ENCODE peak calls at places on chromosomes 11 and 22, in eight cellular contexts. X is SK-N-SH, I is HCT116, D is breast epithelium, N is stomach, Q is transverse colon, C is esophagus muscularis mucosa, L is Panc1. E is an unnamed sample. For H3K4me1, the result is how much of the 10 kb centered on the place peaks cover.

GRCh38 chr22:44972363-44973083 is 37.3 kb downstream of the PHF21B start:
- DNase-seq in X (no peak), I (no peak), D (peak), N (no peak), Q (peak), C (no peak), L (no peak), E (peak)

GRCh38 chr22:32175751-32176644 is 16.9 kb upstream of the C22orf42 start:
- DNase-seq in X (peak), I (no peak), D (no peak), N (no peak), Q (no peak), C (no peak), L (no peak), E (no peak)

GRCh38 chr11:113314389-113315301 is at the start of gene TTC12:
- DNase-seq in X (peak), I (peak), D (peak), N (peak), Q (peak), C (peak), L (peak), E (peak)

GRCh38 chr22:45053571-45053970 is 43.8 kb upstream of the PHF21B start:
- DNase-seq in X (no peak), I (no peak), D (no peak), N (no peak), Q (no peak), C (no peak), L (no peak), E (no peak)

GRCh38 chr11:15577519-15577918 is 462.8 kb downstream of the INSC start:
- DNase-seq in X (no peak), I (no peak), D (no peak), N (no peak), Q (no peak), C (no peak), L (no peak), E (no peak)

GRCh38 chr11:93219440-93219839 is 21.6 kb upstream of the SLC36A4 start:
- DNase-seq in X (no peak), I (no peak), D (no peak), N (no peak), Q (no peak), C (no peak), L (no peak), E (no peak)

GRCh38 chr11:68976563-68976962 is 4.2 kb downstream of the MRGPRD start:
- DNase-seq in X (no peak), I (no peak), D (no peak), N (no peak), Q (peak), C (no peak), L (no peak), E (no peak)

GRCh38 chr11:124276081-124276480 is 19.9 kb downstream of the OR8G5 start:
- DNase-seq in X (no peak), I (no peak), D (no peak), N (no peak), Q (no peak), C (no peak), L (no peak), E (no peak)

GRCh38 chr11:101458161-101458560 is 125.6 kb downstream of the TRPC6 start:
- DNase-seq in X (no peak), I (no peak), D (no peak), N (no peak), Q (no peak), C (no peak), L (no peak), E (no peak)

GRCh38 chr11:64810891-64811272 is 531 bp upstream of the MEN1 start:
- DNase-seq in X (no peak), I (no peak), D (no peak), N (peak), Q (peak), C (no peak), L (no peak), E (no peak)

GRCh38 chr22:40668611-40669390 is 10.5 kb upstream of the MCHR1 start:
- DNase-seq in X (no peak), I (peak), D (no peak), N (no peak), Q (no peak), C (no peak), L (no peak), E (no peak)

GRCh38 chr11:57407521-57407920 is 17.1 kb upstream of the PRG2 start:
- DNase-seq in X (no peak), I (no peak), D (no peak), N (no peak), Q (no peak), C (no peak), L (no peak), E (no peak)

GRCh38 chr22:19085233-19086043 is 36.8 kb downstream of the DGCR2 start:
- DNase-seq in X (peak), I (no peak), D (no peak), N (no peak), Q (no peak), C (no peak), L (no peak), E (no peak)

GRCh38 chr11:75499423-75500305 is 26.1 kb downstream of the GDPD5 start:
- DNase-seq in X (no peak), I (no peak), D (peak), N (no peak), Q (peak), C (no peak), L (no peak), E (no peak)

GRCh38 chr11:114346709-114347141 is 50.5 kb downstream of the NNMT start:
- DNase-seq in X (no peak), I (no peak), D (no peak), N (no peak), Q (no peak), C (no peak), L (no peak), E (no peak)

GRCh38 chr11:66158156-66158555 is 88.1 kb downstream of the PACS1 start:
- DNase-seq in X (no peak), I (no peak), D (no peak), N (no peak), Q (no peak), C (no peak), L (no peak), E (no peak)

GRCh38 chr11:66159585-66159984 is 89.5 kb downstream of the PACS1 start:
- DNase-seq in X (peak), I (no peak), D (no peak), N (no peak), Q (no peak), C (no peak), L (no peak), E (no peak)

GRCh38 chr11:66155387-66156073 is 85.5 kb downstream of the PACS1 start:
- DNase-seq in X (no peak), I (no peak), D (no peak), N (no peak), Q (no peak), C (no peak), L (no peak), E (no peak)

GRCh38 chr11:66154109-66154508 is 84.0 kb downstream of the PACS1 start:
- DNase-seq in X (no peak), I (no peak), D (no peak), N (no peak), Q (no peak), C (no peak), L (no peak), E (no peak)

DNA sequence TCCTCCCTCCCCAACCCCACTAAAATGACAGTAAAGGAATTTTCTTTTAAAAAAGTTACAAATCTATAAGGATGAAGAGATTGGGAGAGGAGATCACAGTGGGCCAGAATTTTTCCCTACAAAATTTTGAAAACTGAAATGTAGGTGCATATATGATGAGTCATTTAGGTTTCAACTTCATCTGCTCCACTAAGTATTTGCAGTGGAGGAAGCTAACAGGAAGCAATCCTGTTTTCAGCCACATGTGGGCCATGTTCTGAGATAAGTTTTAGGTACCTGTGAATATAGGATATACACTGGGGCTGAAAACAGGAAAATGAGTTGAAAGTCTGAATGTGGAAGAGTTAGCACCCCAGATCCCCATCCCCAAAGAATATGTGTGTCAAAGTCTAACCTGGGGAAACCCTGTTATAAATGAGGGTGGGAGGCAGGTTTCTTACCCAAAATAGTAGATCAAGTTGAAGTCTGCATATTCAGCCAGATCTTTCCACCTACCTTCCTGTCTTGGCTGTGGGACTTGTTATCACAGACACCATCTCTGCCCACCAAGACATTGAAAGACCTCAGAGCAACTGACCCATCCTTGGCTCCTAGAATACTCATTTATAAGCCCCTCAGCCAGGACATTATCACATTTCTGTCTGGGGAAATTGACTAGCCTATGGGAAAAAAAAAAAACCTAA is 87.3 kb downstream of the PACS1 start:
- DNase-seq in X (no peak), I (no peak), D (no peak), N (no peak), Q (no peak), C (no peak), L (no peak), E (no peak)
- TF ChIP-seq CTCF in X (no peak), I (no peak), D (no peak), N (no peak), Q (no peak), C (no peak), L (no peak), E (no peak)

GRCh38 chr11:1239596-1240205 is 16.8 kb downstream of the MUC5B start:
- DNase-seq in X (no peak), I (no peak), D (no peak), N (no peak), Q (no peak), C (no peak), L (no peak), E (no peak)
- H3K4me1 ChIP-seq in X (under half), I (under half), D (under half), N (under half), Q (under half), C (under half), L (under half), E (under half)

GRCh38 chr11:3710485-3711259 is 39.5 kb upstream of the CHRNA10 start:
- DNase-seq in X (no peak), I (no peak), D (no peak), N (no peak), Q (no peak), C (no peak), L (no peak), E (no peak)
- TF ChIP-seq POLR2AphosphoS5 in X (no peak), I (no peak), D (no peak), N (no peak), Q (no peak), C (no peak), L (no peak), E (no peak)

DNA sequence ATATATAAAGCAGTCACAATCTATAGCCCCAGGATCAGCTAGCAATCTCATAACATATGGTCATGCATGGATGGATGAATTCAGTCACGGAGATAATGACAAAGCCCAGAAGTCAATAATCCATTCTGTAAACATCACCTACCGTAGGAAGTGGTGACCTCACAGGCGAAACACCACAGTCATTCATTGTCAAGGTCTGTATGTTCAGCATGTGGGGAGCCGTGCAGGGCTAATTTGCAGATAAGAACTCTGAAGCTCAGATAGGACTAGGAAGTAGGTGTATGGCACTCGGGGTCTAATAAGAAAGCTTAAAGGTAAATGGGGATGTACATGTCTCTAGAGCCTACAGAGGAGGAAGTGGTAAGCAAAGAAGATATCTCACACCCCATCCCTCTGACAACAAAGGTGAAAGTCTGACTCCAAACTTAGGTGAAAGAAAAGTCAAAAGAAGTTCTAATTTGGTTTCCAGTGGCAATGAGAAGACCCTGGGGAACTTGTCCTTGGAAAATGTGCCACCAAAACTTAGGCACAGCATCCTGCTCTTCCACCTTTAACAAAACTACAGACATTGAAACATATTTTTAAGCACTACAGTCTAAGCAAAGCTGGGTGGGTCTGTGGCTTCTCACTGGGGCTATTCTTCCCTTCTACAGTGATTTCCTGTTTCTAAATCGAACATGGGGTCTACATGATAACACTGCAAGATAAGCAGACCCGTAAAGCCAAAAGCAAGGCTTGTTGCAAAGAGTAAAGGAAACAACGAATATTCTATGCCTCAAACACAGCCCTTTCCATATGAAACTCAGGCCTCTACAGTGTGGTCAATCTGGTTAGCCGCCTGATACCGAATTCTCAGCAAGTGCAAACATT is 5.2 kb downstream of the CRTAM start:
- DNase-seq in X (no peak), I (no peak), D (no peak), N (no peak), Q (no peak), C (peak), L (no peak), E (no peak)
- TF ChIP-seq CTCF in X (no peak), I (no peak), D (no peak), N (no peak), Q (no peak), C (no peak), L (no peak), E (no peak)

GRCh38 chr11:132073787-132074186 is 703.4 kb downstream of the NTM start:
- DNase-seq in X (no peak), I (no peak), D (no peak), N (no peak), Q (no peak), C (no peak), L (no peak), E (no peak)

GRCh38 chr11:132072880-132073213 is 702.4 kb downstream of the NTM start:
- DNase-seq in X (no peak), I (no peak), D (no peak), N (no peak), Q (no peak), C (no peak), L (no peak), E (no peak)

GRCh38 chr11:132072044-132072879 is 701.8 kb downstream of the NTM start:
- DNase-seq in X (no peak), I (no peak), D (no peak), N (no peak), Q (no peak), C (no peak), L (no peak), E (no peak)

GRCh38 chr11:132064987-132065620 is 694.7 kb downstream of the NTM start:
- DNase-seq in X (no peak), I (no peak), D (no peak), N (no peak), Q (no peak), C (no peak), L (no peak), E (no peak)

DNA sequence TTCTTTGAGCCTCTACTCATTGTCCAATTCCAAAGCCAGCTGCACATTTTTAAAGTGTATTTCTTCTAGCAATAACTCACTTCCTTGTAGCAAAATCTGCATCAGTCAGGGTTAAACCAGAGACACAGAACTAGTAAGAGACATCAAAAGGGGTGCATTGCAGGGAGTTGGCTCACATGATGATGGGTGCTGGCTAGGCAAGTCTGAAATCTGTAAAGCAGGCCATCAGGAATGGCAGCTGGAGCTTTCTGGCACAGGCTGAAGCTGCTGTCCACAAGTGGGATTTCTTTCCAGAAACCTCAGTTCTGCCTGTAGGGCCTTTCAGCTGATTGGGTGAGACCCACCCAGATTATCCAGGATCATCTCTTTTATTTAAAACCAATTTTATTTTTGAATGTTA is 698.1 kb downstream of the NTM start:
- DNase-seq in X (no peak), I (no peak), D (no peak), N (no peak), Q (no peak), C (no peak), L (no peak), E (no peak)
- H3K4me1 ChIP-seq in X (under half), I (under half), D (under half), N (under half), Q (under half), C (under half), L (under half), E (under half)

GRCh38 chr11:88475991-88476418 is 138.5 kb upstream of the CTSC start:
- DNase-seq in X (no peak), I (no peak), D (no peak), N (no peak), Q (no peak), C (no peak), L (no peak), E (no peak)
- TF ChIP-seq POLR2AphosphoS5 in X (no peak), I (no peak), D (no peak), N (no peak), Q (peak), C (no peak), L (no peak), E (no peak)

GRCh38 chr11:47489395-47489755 is 40.4 kb upstream of the RAPSN start:
- DNase-seq in X (no peak), I (no peak), D (no peak), N (no peak), Q (no peak), C (no peak), L (no peak), E (no peak)

GRCh38 chr11:47485112-47485511 is 36.2 kb upstream of the RAPSN start:
- DNase-seq in X (no peak), I (no peak), D (no peak), N (no peak), Q (no peak), C (no peak), L (no peak), E (no peak)

GRCh38 chr11:47488674-47489394 is 39.9 kb upstream of the RAPSN start:
- DNase-seq in X (no peak), I (no peak), D (no peak), N (no peak), Q (peak), C (no peak), L (no peak), E (no peak)

GRCh38 chr11:47487421-47487820 is 38.5 kb upstream of the RAPSN start:
- DNase-seq in X (no peak), I (no peak), D (no peak), N (no peak), Q (no peak), C (no peak), L (no peak), E (no peak)

DNA sequence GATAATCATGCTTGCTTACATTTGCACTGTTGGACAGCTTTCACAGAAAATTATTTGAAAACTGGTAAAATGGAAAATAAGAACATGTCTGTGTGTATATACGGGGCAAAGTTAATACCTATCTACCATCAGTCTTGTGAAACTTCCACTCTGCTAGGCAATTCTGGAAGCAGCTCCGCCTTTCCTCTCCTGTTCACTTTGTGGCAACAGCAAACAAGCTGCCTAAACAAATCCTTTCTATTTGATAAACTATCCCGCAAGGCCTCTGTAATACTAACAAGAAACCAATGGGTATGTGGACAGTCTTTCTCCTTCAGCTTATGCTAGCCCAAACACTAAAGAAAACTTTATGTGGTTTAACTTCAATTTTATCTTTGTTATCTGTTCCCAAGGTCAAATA is 39.2 kb upstream of the RAPSN start:
- DNase-seq in X (no peak), I (no peak), D (no peak), N (no peak), Q (no peak), C (no peak), L (no peak), E (no peak)
- TF ChIP-seq CTCF in X (no peak), I (no peak), D (no peak), N (no peak), Q (no peak), C (no peak), L (no peak), E (no peak)

DNA sequence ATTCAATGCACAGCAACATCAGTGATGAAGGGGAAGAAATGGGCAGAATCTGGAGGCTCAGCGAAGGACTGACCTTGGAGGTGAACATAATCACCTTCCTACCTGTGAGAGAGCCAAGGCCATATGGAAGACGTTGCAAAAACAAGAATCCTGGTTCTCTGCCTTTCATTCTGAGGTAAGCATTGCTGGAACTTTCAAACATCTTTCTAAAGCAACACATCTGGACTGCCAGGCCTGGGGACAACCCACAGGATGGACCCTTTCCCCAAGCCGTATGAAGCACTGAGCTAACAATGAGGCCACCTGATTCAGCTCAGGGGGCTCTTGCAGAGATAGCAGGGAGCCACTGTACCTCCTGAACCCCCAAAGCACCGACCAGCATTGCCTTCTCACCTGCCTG is 70.5 kb downstream of the ETS1 start:
- DNase-seq in X (no peak), I (no peak), D (no peak), N (no peak), Q (no peak), C (peak), L (no peak), E (no peak)
- H3K4me1 ChIP-seq in X (under half), I (under half), D (under half), N (half or more), Q (under half), C (half or more), L (half or more), E (under half)

GRCh38 chr11:71383461-71383860 is 64.7 kb downstream of the DHCR7 start:
- DNase-seq in X (no peak), I (no peak), D (no peak), N (no peak), Q (no peak), C (no peak), L (no peak), E (no peak)
- TF ChIP-seq POLR2AphosphoS5 in X (no peak), I (no peak), D (no peak), N (no peak), Q (no peak), C (no peak), L (no peak), E (no peak)

DNA sequence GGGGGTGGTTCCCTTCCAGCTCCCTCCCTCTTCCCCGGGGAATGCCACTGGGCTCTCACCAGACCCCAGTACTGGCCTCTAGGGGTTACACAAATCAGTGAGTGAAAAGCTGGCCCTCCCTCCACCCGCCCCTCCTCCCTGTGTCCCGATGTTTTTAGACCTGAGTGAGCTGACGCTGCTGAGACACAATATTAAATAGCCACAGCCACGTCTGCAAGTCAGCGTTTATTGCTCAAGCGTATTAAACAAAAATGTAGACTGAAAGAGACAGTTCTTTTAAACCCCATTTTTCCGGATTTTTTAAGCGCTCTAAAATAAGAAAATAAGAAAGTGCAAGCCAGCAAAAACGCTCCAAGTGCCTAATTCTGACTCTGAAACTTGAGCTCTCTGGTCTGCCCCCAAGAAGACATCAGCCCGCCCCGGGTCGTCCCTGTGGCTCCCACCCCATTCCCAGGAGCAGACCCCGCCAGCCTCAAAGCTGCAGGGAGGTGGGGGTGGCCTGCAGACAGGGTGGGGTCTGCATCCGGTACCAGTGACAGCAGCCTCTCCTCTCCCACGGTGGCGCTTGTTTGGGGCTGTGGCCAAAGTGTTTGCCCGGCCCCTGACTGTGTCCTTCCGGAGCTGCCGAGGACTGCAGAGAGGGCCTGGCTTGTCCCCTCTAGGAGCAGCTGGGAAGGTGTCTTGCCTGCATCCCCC is 1.2 kb upstream of the TTLL8 start:
- DNase-seq in X (peak), I (no peak), D (no peak), N (no peak), Q (no peak), C (no peak), L (no peak), E (no peak)
- TF ChIP-seq CTCF in X (no peak), I (peak), D (no peak), N (no peak), Q (no peak), C (no peak), L (no peak), E (no peak)